ENCODE peak calls at places on chromosomes 7 and 10, in eight cellular contexts. M is GM23338, Q is HL-60, T is HCT116, A is GM12878, Z is SK-N-SH, S is K562, I is HepG2. G is an unnamed sample.

GRCh38 chr7:681551-682307 is 44.8 kb upstream of the DNAAF5 start:
- DNase-seq in M (no peak), A (no peak), T (no peak), S (no peak), I (no peak), Z (no peak), Q (no peak), G (no peak)

GRCh38 chr7:36201122-36201723 is 48.2 kb downstream of the EEPD1 start:
- DNase-seq in I (no peak), M (no peak), Z (no peak), A (no peak), T (no peak), S (no peak), Q (no peak), G (no peak)

GRCh38 chr10:60236869-60237524 is 152.7 kb downstream of the ANK3 start:
- DNase-seq in I (no peak), M (no peak), Q (peak; percentile 67), A (peak; percentile 95), T (no peak), Z (peak; percentile 16), S (no peak), G (no peak)

GRCh38 chr10:75431180-75432111 is at the start of gene LRMDA:
- DNase-seq in Q (peak; percentile 93), M (peak; percentile 55), A (no peak), I (peak; percentile 83), S (no peak), T (no peak), Z (peak; percentile 78), G (no peak)

GRCh38 chr10:77409697-77410471 is 227.7 kb downstream of the KCNMA1 start:
- DNase-seq in M (no peak), A (no peak), S (no peak), I (no peak), Z (no peak), T (no peak), Q (no peak), G (no peak)

GRCh38 chr10:12431453-12432101 is 82.2 kb downstream of the CAMK1D start:
- DNase-seq in T (no peak), S (no peak), Q (no peak), A (no peak), Z (no peak), I (no peak), M (no peak), G (no peak)

GRCh38 chr7:47232751-47233412 is 349.0 kb downstream of the TNS3 start:
- DNase-seq in I (no peak), T (no peak), Q (no peak), A (no peak), M (no peak), Z (no peak), S (peak; percentile 50), G (no peak)

GRCh38 chr7:104230606-104231005 is 22.8 kb upstream of the ORC5 start:
- DNase-seq in M (no peak), T (no peak), Z (peak; percentile 15), I (no peak), S (no peak), Q (no peak), A (no peak), G (no peak)

GRCh38 chr10:71426058-71426605 is 29.4 kb downstream of the CDH23 start:
- DNase-seq in Q (no peak), M (no peak), T (no peak), A (no peak), S (no peak), Z (peak; percentile 6), I (no peak), G (no peak)

GRCh38 chr10:33005322-33006282 is 47.6 kb upstream of the ITGB1 start:
- DNase-seq in A (no peak), Z (peak; percentile 82), M (peak; percentile 90), S (peak; percentile 63), I (peak; percentile 59), Q (peak; percentile 79), T (peak; percentile 89), G (peak; percentile 88)

GRCh38 chr10:56537984-56538383 is 176.9 kb upstream of the ZWINT start:
- DNase-seq in T (no peak), S (no peak), M (no peak), I (peak; percentile 1), Z (no peak), Q (no peak), A (no peak), G (peak; percentile 54)

GRCh38 chr10:37124532-37124931 is 866 bp upstream of the ANKRD30A start:
- DNase-seq in Q (no peak), A (no peak), I (no peak), T (no peak), Z (peak; percentile 1), S (no peak), M (no peak), G (no peak)

GRCh38 chr10:119328222-119328621 is 120.9 kb downstream of the GRK5 start:
- DNase-seq in M (no peak), S (no peak), A (no peak), Z (no peak), T (no peak), I (no peak), Q (no peak), G (no peak)

GRCh38 chr10:93245772-93246171 is 172.1 kb downstream of the CYP26A1 start:
- DNase-seq in Q (no peak), Z (no peak), A (no peak), M (no peak), T (no peak), I (no peak), S (no peak), G (no peak)

GRCh38 chr10:77892021-77892739 is 34.4 kb downstream of the DLG5 start:
- DNase-seq in M (no peak), Q (no peak), S (no peak), I (no peak), T (no peak), Z (no peak), A (no peak), G (no peak)

GRCh38 chr7:25894902-25895791 is 256.9 kb upstream of the NFE2L3 start:
- DNase-seq in A (peak; percentile 63), M (peak; percentile 78), T (peak; percentile 18), Z (peak; percentile 86), S (peak; percentile 79), I (no peak), Q (peak; percentile 75), G (peak; percentile 20)

GRCh38 chr10:78907458-78908211 is 161.1 kb upstream of the ZMIZ1 start:
- DNase-seq in I (no peak), A (no peak), S (no peak), Q (no peak), T (no peak), Z (no peak), M (no peak), G (no peak)

GRCh38 chr7:27150568-27151340 is 1.6 kb downstream of the HOXA3 start:
- DNase-seq in M (peak; percentile 85), Z (peak; percentile 96), T (no peak), S (peak; percentile 54), Q (peak; percentile 60), A (no peak), I (peak; percentile 42), G (peak; percentile 50)

GRCh38 chr7:121530251-121531174 is 134.4 kb upstream of the FAM3C start:
- DNase-seq in A (peak; percentile 99), Q (no peak), T (peak; percentile 100), Z (no peak), M (no peak), I (no peak), S (no peak), G (peak; percentile 100)

GRCh38 chr10:110802090-110802489 is 69.6 kb upstream of the PDCD4 start:
- DNase-seq in M (no peak), A (no peak), T (no peak), I (no peak), S (no peak), Z (no peak), Q (no peak), G (no peak)

GRCh38 chr10:380313-380955 is 245.2 kb downstream of the ZMYND11 start:
- DNase-seq in A (no peak), Q (no peak), Z (no peak), M (no peak), S (no peak), T (no peak), I (no peak), G (no peak)

GRCh38 chr10:88271736-88272135 is 311.4 kb downstream of the RNLS start:
- DNase-seq in A (no peak), Q (peak; percentile 69), S (no peak), T (no peak), Z (no peak), M (no peak), I (no peak), G (no peak)

GRCh38 chr7:36312064-36312914 is 77.4 kb upstream of the ANLN start:
- DNase-seq in T (no peak), S (peak; percentile 76), I (peak; percentile 53), A (no peak), M (peak; percentile 83), Q (no peak), Z (no peak), G (no peak)

DNA sequence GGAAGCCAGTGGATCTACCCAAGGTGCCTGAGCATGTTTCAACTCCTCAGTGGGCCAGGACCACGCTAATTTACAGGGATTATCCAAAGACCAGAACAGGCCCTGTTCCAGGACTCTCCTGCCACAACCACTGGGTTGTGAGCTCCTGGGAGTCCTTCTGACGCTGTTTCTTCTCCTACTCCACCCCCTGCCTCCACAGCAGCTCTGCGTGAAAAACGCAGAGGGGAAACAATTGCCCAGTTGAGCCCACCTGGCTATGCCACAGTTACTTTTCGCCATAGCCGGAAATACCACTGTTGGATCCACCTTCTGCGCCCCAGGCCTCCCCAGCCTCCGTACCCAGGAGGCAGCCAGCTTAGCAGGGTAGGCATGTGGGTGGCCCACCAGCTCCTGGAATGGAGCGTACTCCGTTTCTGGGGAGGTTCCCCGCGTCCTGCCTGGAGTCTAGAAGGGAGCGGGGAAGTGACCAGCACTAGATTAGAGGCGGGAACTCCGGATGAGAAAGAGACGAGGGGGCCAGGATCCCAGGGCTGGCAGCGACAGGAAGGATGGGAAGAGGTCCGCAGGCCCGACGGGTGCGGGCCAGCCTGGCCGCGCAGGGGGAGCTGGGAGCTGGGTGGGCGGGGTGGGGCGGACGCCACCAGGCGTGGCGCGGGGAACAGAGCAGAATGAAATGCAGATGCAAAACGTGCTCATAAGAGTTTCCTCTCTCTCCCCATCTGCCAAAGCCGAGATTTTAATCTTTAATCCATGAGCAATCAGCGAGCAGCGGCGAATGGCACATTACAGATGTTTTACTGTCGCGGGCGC is 32.1 kb upstream of the PAX2 start:
- DNase-seq in A (no peak), Q (no peak), T (no peak), Z (peak; percentile 94), S (no peak), I (no peak), M (peak; percentile 63), G (no peak)
- H3K4me3 ChIP-seq in A (no peak overlapping the region), Q (no peak overlapping the region), T (no peak overlapping the region), Z (no peak overlapping the region), S (no peak overlapping the region), I (no peak overlapping the region), M (peak overlapping the region; percentile 57), G (peak overlapping the region; percentile 52)

GRCh38 chr7:55099086-55099831 is 80.4 kb downstream of the EGFR start:
- DNase-seq in T (no peak), A (no peak), Z (no peak), M (no peak), Q (no peak), I (no peak), S (no peak), G (no peak)
- TF ChIP-seq POLR2AphosphoS5 in T (no peak), A (no peak), Z (no peak), M (no peak), Q (no peak), I (no peak), S (no peak), G (no peak)

GRCh38 chr7:88357794-88358533 is 51.3 kb upstream of the STEAP4 start:
- DNase-seq in S (peak; percentile 10), T (no peak), Z (peak; percentile 9), I (peak; percentile 13), A (no peak), Q (peak; percentile 33), M (no peak), G (no peak)
- TF ChIP-seq REST in S (no peak), T (no peak), Z (no peak), I (no peak), A (no peak), Q (no peak), M (no peak), G (no peak)

GRCh38 chr10:133559216-133559615 is 6.2 kb downstream of the SYCE1 start:
- DNase-seq in I (no peak), A (no peak), M (no peak), T (no peak), Q (no peak), S (no peak), Z (no peak), G (no peak)
- H3K4me3 ChIP-seq in I (no peak overlapping the region), A (no peak overlapping the region), M (no peak overlapping the region), T (no peak overlapping the region), Q (no peak overlapping the region), S (no peak overlapping the region), Z (no peak overlapping the region), G (no peak overlapping the region)

G was measured in Panc1.